ENCODE peak calls at places on chromosomes 2 and 18, in ten cellular contexts. D, E, O, C, H, M, Y, G, B and W are unnamed samples.

GRCh38 chr2:187429989-187430388 is 18.1 kb downstream of the CALCRL start:
- DNase-seq in D (no peak), E (peak), O (no peak), C (no peak), H (no peak), M (no peak), Y (peak), G (no peak), B (no peak), W (no peak)

GRCh38 chr2:98134138-98134537 is 47.2 kb downstream of the VWA3B start:
- DNase-seq in D (peak), E (no peak), O (no peak), C (no peak), H (no peak), M (peak), Y (no peak), G (no peak), B (no peak), W (no peak)

GRCh38 chr2:192969055-192969454 is 774.3 kb upstream of the TMEFF2 start:
- DNase-seq in D (no peak), E (no peak), O (no peak), C (no peak), H (no peak), M (no peak), Y (no peak), G (no peak), B (no peak), W (no peak)

GRCh38 chr2:113105047-113105446 is 22.4 kb upstream of the IL1RN start:
- DNase-seq in D (peak), E (peak), O (no peak), C (no peak), H (no peak), M (no peak), Y (no peak), G (no peak), B (no peak), W (no peak)

GRCh38 chr2:30257266-30258214 is 26.2 kb downstream of the LBH start:
- DNase-seq in D (no peak), E (no peak), O (no peak), C (no peak), H (no peak), M (no peak), Y (no peak), G (peak), B (no peak), W (no peak)

GRCh38 chr2:21700644-21701043 is 576.9 kb downstream of the TDRD15 start:
- DNase-seq in D (no peak), E (no peak), O (no peak), C (no peak), H (no peak), M (no peak), Y (no peak), G (no peak), B (no peak), W (no peak)

GRCh38 chr18:58934356-58934755 is 69.7 kb downstream of the ZNF532 start:
- DNase-seq in D (no peak), E (no peak), O (no peak), C (no peak), H (no peak), M (no peak), Y (no peak), G (no peak), B (no peak), W (no peak)

GRCh38 chr2:82790277-82791021 is 1668.6 kb downstream of the SUCLG1 start:
- DNase-seq in D (no peak), E (peak), O (peak), C (no peak), H (peak), M (no peak), Y (no peak), G (no peak), B (no peak), W (peak)

GRCh38 chr2:62604336-62604735 is 98.3 kb upstream of the TMEM17 start:
- DNase-seq in D (no peak), E (no peak), O (no peak), C (no peak), H (no peak), M (no peak), Y (no peak), G (no peak), B (no peak), W (no peak)

GRCh38 chr2:62706721-62707516 is 1.4 kb downstream of the EHBP1 start:
- DNase-seq in D (no peak), E (peak), O (peak), C (no peak), H (no peak), M (no peak), Y (no peak), G (no peak), B (no peak), W (peak)

GRCh38 chr2:163604941-163605555 is 130.8 kb downstream of the FIGN start:
- DNase-seq in D (no peak), E (peak), O (no peak), C (no peak), H (no peak), M (no peak), Y (no peak), G (no peak), B (no peak), W (no peak)

GRCh38 chr2:150477347-150477746 is 10.1 kb downstream of the RND3 start:
- DNase-seq in D (no peak), E (no peak), O (peak), C (no peak), H (peak), M (no peak), Y (no peak), G (no peak), B (no peak), W (no peak)

GRCh38 chr18:41347057-41347456 is 608.0 kb upstream of the PIK3C3 start:
- DNase-seq in D (no peak), E (no peak), O (no peak), C (no peak), H (no peak), M (no peak), Y (peak), G (no peak), B (no peak), W (no peak)